ENCODE peak calls at places on chromosomes 7 and 10, in six cellular contexts. One of them, this sample, is unnamed.

GRCh38 chr7:1544178-1544895 is 11.7 kb downstream of the TMEM184A start:
- DNase-seq in MM.1S: no peak
- DNase-seq in prostate gland: no peak
- DNase-seq in foreskin fibroblast: no peak
- DNase-seq in body of pancreas: no peak
- DNase-seq in AG09309: no peak
- DNase-seq in this sample: no peak

GRCh38 chr7:141695803-141696289 is 6.1 kb downstream of the DENND11 start:
- DNase-seq in foreskin fibroblast: no peak
- DNase-seq in AG09309: no peak
- DNase-seq in MM.1S: no peak
- DNase-seq in prostate gland: peak
- DNase-seq in body of pancreas: peak
- DNase-seq in this sample: no peak

GRCh38 chr7:19815546-19815945 is 42.1 kb upstream of the TMEM196 start:
- DNase-seq in foreskin fibroblast: no peak
- DNase-seq in MM.1S: no peak
- DNase-seq in body of pancreas: no peak
- DNase-seq in prostate gland: no peak
- DNase-seq in AG09309: no peak
- DNase-seq in this sample: no peak

GRCh38 chr7:134130124-134130523 is 3.0 kb downstream of the LRGUK start:
- DNase-seq in prostate gland: no peak
- DNase-seq in AG09309: no peak
- DNase-seq in MM.1S: no peak
- DNase-seq in body of pancreas: no peak
- DNase-seq in foreskin fibroblast: no peak
- DNase-seq in this sample: no peak

GRCh38 chr7:23353172-23353571 is 54.0 kb downstream of the MALSU1 start:
- DNase-seq in prostate gland: no peak
- DNase-seq in body of pancreas: no peak
- DNase-seq in AG09309: no peak
- DNase-seq in foreskin fibroblast: no peak
- DNase-seq in MM.1S: peak
- DNase-seq in this sample: no peak

GRCh38 chr10:116444527-116445142 is 17.0 kb downstream of the PNLIPRP3 start:
- DNase-seq in foreskin fibroblast: peak
- DNase-seq in body of pancreas: peak
- DNase-seq in AG09309: no peak
- DNase-seq in prostate gland: no peak
- DNase-seq in MM.1S: peak
- DNase-seq in this sample: peak

GRCh38 chr10:107616463-107617131 is 452.1 kb upstream of the SORCS1 start:
- DNase-seq in MM.1S: no peak
- DNase-seq in foreskin fibroblast: peak
- DNase-seq in body of pancreas: no peak
- DNase-seq in AG09309: peak
- DNase-seq in prostate gland: no peak
- DNase-seq in this sample: no peak

GRCh38 chr7:379456-380225 is 89.7 kb downstream of the FOXL3 start:
- DNase-seq in MM.1S: no peak
- DNase-seq in prostate gland: no peak
- DNase-seq in body of pancreas: peak
- DNase-seq in foreskin fibroblast: no peak
- DNase-seq in AG09309: no peak
- DNase-seq in this sample: no peak

GRCh38 chr7:155741061-155741460 is 71.2 kb downstream of the SHH start:
- DNase-seq in AG09309: no peak
- DNase-seq in prostate gland: no peak
- DNase-seq in MM.1S: peak
- DNase-seq in body of pancreas: no peak
- DNase-seq in foreskin fibroblast: no peak
- DNase-seq in this sample: no peak

GRCh38 chr10:28533315-28533564 is 322 bp downstream of the WAC start:
- DNase-seq in prostate gland: no peak
- DNase-seq in foreskin fibroblast: no peak
- DNase-seq in MM.1S: no peak
- DNase-seq in body of pancreas: no peak
- DNase-seq in AG09309: no peak
- DNase-seq in this sample: no peak

GRCh38 chr7:103870664-103871063 is 118.8 kb downstream of the RELN start:
- DNase-seq in body of pancreas: no peak
- DNase-seq in prostate gland: no peak
- DNase-seq in AG09309: no peak
- DNase-seq in MM.1S: no peak
- DNase-seq in foreskin fibroblast: no peak
- DNase-seq in this sample: no peak

GRCh38 chr10:50988792-50989191 is 85.5 kb upstream of the PRKG1 start:
- DNase-seq in prostate gland: no peak
- DNase-seq in AG09309: no peak
- DNase-seq in foreskin fibroblast: peak
- DNase-seq in MM.1S: peak
- DNase-seq in body of pancreas: no peak
- DNase-seq in this sample: no peak
- TF ChIP-seq CTCF in prostate gland: peak
- TF ChIP-seq CTCF in AG09309: peak
- TF ChIP-seq CTCF in foreskin fibroblast: peak
- TF ChIP-seq CTCF in MM.1S: peak
- TF ChIP-seq CTCF in body of pancreas: peak
- TF ChIP-seq CTCF in this sample: no peak

DNA sequence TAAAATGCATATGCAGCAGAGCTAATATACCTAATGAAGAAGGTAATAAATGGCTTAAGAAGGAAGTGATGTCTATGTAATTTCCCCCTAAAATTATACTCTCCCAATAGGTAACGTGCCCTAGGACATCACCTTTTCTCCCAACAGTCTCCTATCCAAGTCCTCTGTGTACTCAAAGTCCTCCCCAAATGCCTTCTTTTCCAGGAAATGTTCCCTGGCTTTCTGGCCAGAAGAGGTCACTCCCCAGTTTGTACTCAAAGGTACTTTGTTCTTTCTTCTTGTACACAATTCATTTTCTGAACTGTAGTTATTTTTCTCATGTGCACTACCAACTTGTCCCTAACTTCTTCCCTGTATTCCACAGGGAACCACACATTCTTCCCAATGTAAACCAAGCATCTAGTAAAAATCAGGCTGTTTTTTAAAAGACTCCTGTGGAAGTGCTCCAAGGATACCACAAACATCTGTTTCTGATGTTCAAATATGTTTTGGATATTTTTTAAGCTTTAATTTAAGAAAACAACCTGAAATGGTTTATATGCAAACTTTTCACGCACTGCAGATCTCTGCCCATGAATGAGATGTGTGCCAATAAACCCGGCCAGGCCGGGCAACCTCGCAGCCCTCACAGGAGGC is 262.3 kb upstream of the KLF14 start:
- DNase-seq in body of pancreas: no peak
- DNase-seq in AG09309: no peak
- DNase-seq in prostate gland: no peak
- DNase-seq in MM.1S: no peak
- DNase-seq in foreskin fibroblast: no peak
- DNase-seq in this sample: no peak
- TF ChIP-seq CTCF in body of pancreas: no peak
- TF ChIP-seq CTCF in AG09309: peak
- TF ChIP-seq CTCF in prostate gland: no peak
- TF ChIP-seq CTCF in MM.1S: no peak
- TF ChIP-seq CTCF in foreskin fibroblast: no peak
- TF ChIP-seq CTCF in this sample: no peak

GRCh38 chr7:123285076-123285700 is 85.4 kb upstream of the SLC13A1 start:
- DNase-seq in MM.1S: no peak
- DNase-seq in foreskin fibroblast: no peak
- DNase-seq in AG09309: no peak
- DNase-seq in body of pancreas: no peak
- DNase-seq in prostate gland: no peak
- DNase-seq in this sample: no peak
- TF ChIP-seq CTCF in MM.1S: no peak
- TF ChIP-seq CTCF in foreskin fibroblast: no peak
- TF ChIP-seq CTCF in AG09309: no peak
- TF ChIP-seq CTCF in body of pancreas: no peak
- TF ChIP-seq CTCF in prostate gland: no peak
- TF ChIP-seq CTCF in this sample: no peak

DNA sequence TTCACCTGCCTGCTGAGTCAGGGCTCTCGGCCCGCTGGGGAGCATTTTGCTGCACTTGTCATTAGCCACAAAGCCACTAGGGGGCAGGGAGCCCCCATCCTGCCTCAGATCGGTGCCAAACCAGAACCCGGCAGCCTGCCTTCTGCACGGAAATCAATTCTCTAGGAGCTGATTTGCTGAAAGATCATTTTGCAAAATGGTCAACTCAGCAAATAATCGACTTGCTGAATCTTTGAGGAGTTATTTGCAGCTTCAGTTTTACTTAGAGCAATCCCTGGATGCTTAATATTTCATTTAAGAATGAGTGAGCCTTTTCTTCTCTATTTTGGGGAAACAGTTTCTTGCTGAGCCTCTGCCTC is 1.7 kb upstream of the GIMAP8 start:
- DNase-seq in prostate gland: peak
- DNase-seq in MM.1S: peak
- DNase-seq in foreskin fibroblast: peak
- DNase-seq in body of pancreas: peak
- DNase-seq in AG09309: no peak
- DNase-seq in this sample: peak
- TF ChIP-seq CTCF in prostate gland: peak
- TF ChIP-seq CTCF in MM.1S: peak
- TF ChIP-seq CTCF in foreskin fibroblast: peak
- TF ChIP-seq CTCF in body of pancreas: peak
- TF ChIP-seq CTCF in AG09309: peak
- TF ChIP-seq CTCF in this sample: peak

GRCh38 chr10:97355571-97355975 is 21.0 kb upstream of the FRAT2 start:
- DNase-seq in AG09309: no peak
- DNase-seq in foreskin fibroblast: peak
- DNase-seq in MM.1S: no peak
- DNase-seq in body of pancreas: no peak
- DNase-seq in prostate gland: peak
- DNase-seq in this sample: no peak
- TF ChIP-seq CTCF in AG09309: peak
- TF ChIP-seq CTCF in foreskin fibroblast: peak
- TF ChIP-seq CTCF in MM.1S: no peak
- TF ChIP-seq CTCF in body of pancreas: peak
- TF ChIP-seq CTCF in prostate gland: peak
- TF ChIP-seq CTCF in this sample: no peak